ENCODE peak calls at places on chromosomes 13 and 19, in six cellular contexts. One of them, this sample, is unnamed.

GRCh38 chr13:97221491-97221890 is 642 bp upstream of the MBNL2 start:
- DNase-seq in neural progenitor cell: no peak
- DNase-seq in MM.1S: no peak
- DNase-seq in CD4-positive, alpha-beta memory T cell: no peak
- DNase-seq in ascending aorta: no peak
- DNase-seq in AG10803: no peak
- DNase-seq in this sample: no peak

GRCh38 chr19:1027953-1028902 is 1.8 kb downstream of the CNN2 start:
- DNase-seq in neural progenitor cell: peak; percentile 94
- DNase-seq in MM.1S: peak; percentile 80
- DNase-seq in CD4-positive, alpha-beta memory T cell: peak; percentile 73
- DNase-seq in ascending aorta: peak; percentile 87
- DNase-seq in AG10803: peak; percentile 98
- DNase-seq in this sample: no peak

GRCh38 chr19:5397804-5398692 is 57.2 kb upstream of the ZNRF4 start:
- DNase-seq in neural progenitor cell: peak; percentile 96
- DNase-seq in MM.1S: no peak
- DNase-seq in CD4-positive, alpha-beta memory T cell: no peak
- DNase-seq in ascending aorta: no peak
- DNase-seq in AG10803: no peak
- DNase-seq in this sample: no peak

GRCh38 chr19:12891553-12892021 is 627 bp downstream of the GCDH start:
- DNase-seq in neural progenitor cell: no peak
- DNase-seq in MM.1S: peak; percentile 26
- DNase-seq in CD4-positive, alpha-beta memory T cell: no peak
- DNase-seq in ascending aorta: no peak
- DNase-seq in AG10803: no peak
- DNase-seq in this sample: no peak

GRCh38 chr19:17511724-17512573 is 500 bp downstream of the PGLS start:
- DNase-seq in neural progenitor cell: peak; percentile 88
- DNase-seq in MM.1S: peak; percentile 56
- DNase-seq in CD4-positive, alpha-beta memory T cell: peak; percentile 88
- DNase-seq in ascending aorta: peak; percentile 91
- DNase-seq in AG10803: peak; percentile 83
- DNase-seq in this sample: peak; percentile 91

GRCh38 chr13:33872005-33872351 is 54.0 kb downstream of the RFC3 start:
- DNase-seq in neural progenitor cell: no peak
- DNase-seq in MM.1S: no peak
- DNase-seq in CD4-positive, alpha-beta memory T cell: no peak
- DNase-seq in ascending aorta: no peak
- DNase-seq in AG10803: no peak
- DNase-seq in this sample: no peak

GRCh38 chr19:43738780-43739211 is 16.0 kb downstream of the SMG9 start:
- DNase-seq in neural progenitor cell: no peak
- DNase-seq in MM.1S: no peak
- DNase-seq in CD4-positive, alpha-beta memory T cell: no peak
- DNase-seq in ascending aorta: no peak
- DNase-seq in AG10803: no peak
- DNase-seq in this sample: no peak

GRCh38 chr19:17784201-17785008 is 10.5 kb upstream of the B3GNT3 start:
- DNase-seq in neural progenitor cell: peak; percentile 59
- DNase-seq in MM.1S: peak; percentile 42
- DNase-seq in CD4-positive, alpha-beta memory T cell: peak; percentile 68
- DNase-seq in ascending aorta: peak; percentile 77
- DNase-seq in AG10803: peak; percentile 48
- DNase-seq in this sample: peak; percentile 63

GRCh38 chr19:46748325-46749109 is 2.3 kb upstream of the STRN4 start:
- DNase-seq in neural progenitor cell: peak; percentile 87
- DNase-seq in MM.1S: peak; percentile 49
- DNase-seq in CD4-positive, alpha-beta memory T cell: peak; percentile 63
- DNase-seq in ascending aorta: no peak
- DNase-seq in AG10803: peak; percentile 61
- DNase-seq in this sample: peak; percentile 73

GRCh38 chr13:27004389-27004788 is 167.2 kb downstream of the USP12 start:
- DNase-seq in neural progenitor cell: no peak
- DNase-seq in MM.1S: no peak
- DNase-seq in CD4-positive, alpha-beta memory T cell: no peak
- DNase-seq in ascending aorta: peak; percentile 16
- DNase-seq in AG10803: peak; percentile 24
- DNase-seq in this sample: no peak

GRCh38 chr19:31257426-31258130 is 91.7 kb downstream of the TSHZ3 start:
- DNase-seq in neural progenitor cell: no peak
- DNase-seq in MM.1S: no peak
- DNase-seq in CD4-positive, alpha-beta memory T cell: no peak
- DNase-seq in ascending aorta: no peak
- DNase-seq in AG10803: no peak
- DNase-seq in this sample: no peak

GRCh38 chr13:77544365-77544764 is 8.9 kb downstream of the SCEL start:
- DNase-seq in neural progenitor cell: no peak
- DNase-seq in MM.1S: no peak
- DNase-seq in CD4-positive, alpha-beta memory T cell: no peak
- DNase-seq in ascending aorta: no peak
- DNase-seq in AG10803: peak; percentile 5
- DNase-seq in this sample: no peak

GRCh38 chr19:30406220-30406944 is 34.2 kb downstream of the ZNF536 start:
- DNase-seq in neural progenitor cell: peak; percentile 58
- DNase-seq in MM.1S: no peak
- DNase-seq in CD4-positive, alpha-beta memory T cell: no peak
- DNase-seq in ascending aorta: no peak
- DNase-seq in AG10803: peak; percentile 61
- DNase-seq in this sample: no peak

GRCh38 chr13:111282997-111283396 is 37.4 kb upstream of the TEX29 start:
- DNase-seq in neural progenitor cell: no peak
- DNase-seq in MM.1S: no peak
- DNase-seq in CD4-positive, alpha-beta memory T cell: no peak
- DNase-seq in ascending aorta: no peak
- DNase-seq in AG10803: no peak
- DNase-seq in this sample: no peak

GRCh38 chr13:50016421-50016820 is 1.2 kb downstream of the KCNRG start:
- DNase-seq in neural progenitor cell: no peak
- DNase-seq in MM.1S: no peak
- DNase-seq in CD4-positive, alpha-beta memory T cell: no peak
- DNase-seq in ascending aorta: no peak
- DNase-seq in AG10803: no peak
- DNase-seq in this sample: no peak

GRCh38 chr19:19432732-19433131 is 27.3 kb downstream of the GATAD2A start:
- DNase-seq in neural progenitor cell: no peak
- DNase-seq in MM.1S: no peak
- DNase-seq in CD4-positive, alpha-beta memory T cell: no peak
- DNase-seq in ascending aorta: no peak
- DNase-seq in AG10803: no peak
- DNase-seq in this sample: no peak

GRCh38 chr13:69565334-69565733 is 542.3 kb upstream of the ATXN8OS start:
- DNase-seq in neural progenitor cell: peak; percentile 56
- DNase-seq in MM.1S: no peak
- DNase-seq in CD4-positive, alpha-beta memory T cell: no peak
- DNase-seq in ascending aorta: no peak
- DNase-seq in AG10803: no peak
- DNase-seq in this sample: peak; percentile 28

GRCh38 chr13:52779028-52779612 is 39.5 kb upstream of the CNMD start:
- DNase-seq in neural progenitor cell: peak; percentile 62
- DNase-seq in MM.1S: no peak
- DNase-seq in CD4-positive, alpha-beta memory T cell: no peak
- DNase-seq in ascending aorta: no peak
- DNase-seq in AG10803: no peak
- DNase-seq in this sample: no peak

GRCh38 chr19:16293133-16294085 is 31.2 kb upstream of the KLF2 start:
- DNase-seq in neural progenitor cell: no peak
- DNase-seq in MM.1S: no peak
- DNase-seq in CD4-positive, alpha-beta memory T cell: no peak
- DNase-seq in ascending aorta: peak; percentile 93
- DNase-seq in AG10803: peak; percentile 97
- DNase-seq in this sample: no peak
- H3K4me3 ChIP-seq in neural progenitor cell: no peak overlapping the region
- H3K4me3 ChIP-seq in MM.1S: no peak overlapping the region
- H3K4me3 ChIP-seq in CD4-positive, alpha-beta memory T cell: no peak overlapping the region
- H3K4me3 ChIP-seq in ascending aorta: peak overlapping the region; percentile 45
- H3K4me3 ChIP-seq in AG10803: peak overlapping the region; percentile 44
- H3K4me3 ChIP-seq in this sample: no peak overlapping the region

DNA sequence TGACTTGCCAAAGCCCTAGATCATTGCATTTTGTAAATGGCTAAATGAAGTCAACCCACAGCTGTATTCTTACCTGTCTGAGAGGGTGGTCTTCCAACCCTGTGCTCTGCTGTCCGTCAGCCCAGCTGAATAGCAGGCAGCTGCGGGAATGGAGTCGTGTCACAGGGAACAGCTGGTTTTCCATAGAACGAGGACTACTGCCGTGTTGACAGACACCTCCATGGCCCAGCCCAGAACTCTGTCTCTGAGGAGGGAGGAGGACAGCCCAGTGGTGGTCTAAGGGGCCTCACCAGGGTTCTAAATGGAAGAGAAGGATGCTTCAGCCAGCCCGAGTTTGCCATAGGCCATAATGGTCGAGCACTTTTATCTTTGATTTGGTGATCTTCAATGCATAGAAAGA is 110.7 kb downstream of the SLC7A1 start:
- DNase-seq in neural progenitor cell: no peak
- DNase-seq in MM.1S: no peak
- DNase-seq in CD4-positive, alpha-beta memory T cell: no peak
- DNase-seq in ascending aorta: peak; percentile 5
- DNase-seq in AG10803: no peak
- DNase-seq in this sample: no peak
- H3K4me3 ChIP-seq in neural progenitor cell: no peak overlapping the region
- H3K4me3 ChIP-seq in MM.1S: no peak overlapping the region
- H3K4me3 ChIP-seq in CD4-positive, alpha-beta memory T cell: no peak overlapping the region
- H3K4me3 ChIP-seq in ascending aorta: no peak overlapping the region
- H3K4me3 ChIP-seq in AG10803: no peak overlapping the region
- H3K4me3 ChIP-seq in this sample: no peak overlapping the region

DNA sequence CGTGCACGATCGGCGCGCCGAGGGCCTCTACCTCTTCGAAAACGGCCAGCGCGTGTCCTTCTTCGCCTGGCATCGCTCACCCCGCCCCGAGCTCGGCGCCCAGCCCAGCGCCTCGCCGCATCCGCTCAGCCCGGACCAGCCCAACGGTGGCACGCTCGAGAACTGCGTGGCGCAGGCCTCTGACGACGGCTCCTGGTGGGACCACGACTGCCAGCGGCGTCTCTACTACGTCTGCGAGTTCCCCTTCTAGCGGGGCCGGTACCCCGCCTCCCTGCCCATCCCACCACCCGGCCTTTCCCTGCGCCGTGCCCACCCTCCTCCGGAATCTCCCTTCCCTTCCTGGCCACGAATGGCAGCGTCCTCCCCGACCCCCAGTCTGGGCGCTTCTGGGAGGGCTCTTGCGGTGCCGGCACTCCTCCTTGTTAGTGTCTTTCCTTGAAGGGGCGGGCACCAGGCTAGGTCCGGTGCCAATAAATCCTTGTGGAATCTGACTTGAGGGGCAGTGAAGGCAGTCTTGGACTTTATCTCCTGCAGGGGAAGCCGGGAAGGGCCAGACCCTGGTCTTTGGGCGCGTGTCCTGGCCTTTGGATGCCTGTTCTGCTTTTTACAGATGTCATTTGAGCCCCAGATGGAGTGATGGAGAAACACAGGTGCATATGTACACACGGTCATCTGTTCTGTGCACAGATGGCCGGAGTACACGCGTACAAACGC is 2.2 kb downstream of the CLEC11A start:
- DNase-seq in neural progenitor cell: no peak
- DNase-seq in MM.1S: no peak
- DNase-seq in CD4-positive, alpha-beta memory T cell: no peak
- DNase-seq in ascending aorta: no peak
- DNase-seq in AG10803: peak; percentile 13
- DNase-seq in this sample: no peak
- H3K4me3 ChIP-seq in neural progenitor cell: peak overlapping the region; percentile 50
- H3K4me3 ChIP-seq in MM.1S: no peak overlapping the region
- H3K4me3 ChIP-seq in CD4-positive, alpha-beta memory T cell: peak overlapping the region; percentile 47
- H3K4me3 ChIP-seq in ascending aorta: peak overlapping the region; percentile 71
- H3K4me3 ChIP-seq in AG10803: peak overlapping the region; percentile 82
- H3K4me3 ChIP-seq in this sample: peak overlapping the region; percentile 78

GRCh38 chr13:96091932-96092253 is 2.0 kb downstream of the HS6ST3 start:
- DNase-seq in neural progenitor cell: no peak
- DNase-seq in MM.1S: no peak
- DNase-seq in CD4-positive, alpha-beta memory T cell: no peak
- DNase-seq in ascending aorta: no peak
- DNase-seq in AG10803: no peak
- DNase-seq in this sample: no peak

GRCh38 chr13:96091164-96091931 is 1.4 kb downstream of the HS6ST3 start:
- DNase-seq in neural progenitor cell: peak; percentile 59
- DNase-seq in MM.1S: no peak
- DNase-seq in CD4-positive, alpha-beta memory T cell: no peak
- DNase-seq in ascending aorta: no peak
- DNase-seq in AG10803: no peak
- DNase-seq in this sample: no peak

GRCh38 chr13:96089749-96090239 is at the start of gene HS6ST3:
- DNase-seq in neural progenitor cell: peak; percentile 75
- DNase-seq in MM.1S: peak; percentile 61
- DNase-seq in CD4-positive, alpha-beta memory T cell: no peak
- DNase-seq in ascending aorta: peak; percentile 58
- DNase-seq in AG10803: peak; percentile 3
- DNase-seq in this sample: no peak

GRCh38 chr13:96090240-96091101 is 564 bp downstream of the HS6ST3 start:
- DNase-seq in neural progenitor cell: peak; percentile 66
- DNase-seq in MM.1S: peak; percentile 23
- DNase-seq in CD4-positive, alpha-beta memory T cell: no peak
- DNase-seq in ascending aorta: no peak
- DNase-seq in AG10803: peak; percentile 5
- DNase-seq in this sample: no peak

GRCh38 chr13:96093296-96094006 is 3.5 kb downstream of the HS6ST3 start:
- DNase-seq in neural progenitor cell: no peak
- DNase-seq in MM.1S: no peak
- DNase-seq in CD4-positive, alpha-beta memory T cell: no peak
- DNase-seq in ascending aorta: no peak
- DNase-seq in AG10803: no peak
- DNase-seq in this sample: no peak
- H3K4me3 ChIP-seq in neural progenitor cell: no peak overlapping the region
- H3K4me3 ChIP-seq in MM.1S: no peak overlapping the region
- H3K4me3 ChIP-seq in CD4-positive, alpha-beta memory T cell: no peak overlapping the region
- H3K4me3 ChIP-seq in ascending aorta: no peak overlapping the region
- H3K4me3 ChIP-seq in AG10803: no peak overlapping the region
- H3K4me3 ChIP-seq in this sample: no peak overlapping the region

DNA sequence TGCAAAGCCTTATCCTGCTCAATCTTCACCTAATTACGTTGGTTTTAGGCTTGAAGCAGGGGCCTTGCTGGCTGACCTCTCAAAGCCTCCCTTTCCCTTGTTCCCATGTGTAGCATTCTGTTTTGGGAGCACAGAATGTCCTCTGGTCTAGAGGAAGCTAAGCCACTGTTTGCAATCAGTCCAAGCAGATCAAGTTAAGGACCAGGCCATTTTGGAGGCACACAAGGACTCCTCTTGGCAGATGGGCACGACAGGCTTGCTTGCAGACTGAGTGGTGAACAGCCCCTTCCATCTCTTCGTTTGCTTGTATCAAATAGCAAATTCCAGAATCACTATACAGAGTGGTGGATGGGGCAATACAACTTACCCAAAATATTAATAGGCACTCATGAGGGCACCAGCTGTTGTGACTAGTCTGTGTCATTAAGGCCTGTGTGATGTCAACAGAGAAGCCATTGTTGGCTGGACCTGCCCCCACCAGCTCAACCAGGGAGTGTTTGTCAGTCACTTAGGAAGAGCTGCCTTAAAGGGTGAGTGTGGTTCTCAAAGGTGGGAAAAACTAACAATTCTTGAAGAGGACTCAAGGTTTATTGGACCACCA is 215.5 kb upstream of the SERP2 start:
- DNase-seq in neural progenitor cell: no peak
- DNase-seq in MM.1S: no peak
- DNase-seq in CD4-positive, alpha-beta memory T cell: no peak
- DNase-seq in ascending aorta: no peak
- DNase-seq in AG10803: no peak
- DNase-seq in this sample: no peak
- H3K4me3 ChIP-seq in neural progenitor cell: no peak overlapping the region
- H3K4me3 ChIP-seq in MM.1S: no peak overlapping the region
- H3K4me3 ChIP-seq in CD4-positive, alpha-beta memory T cell: no peak overlapping the region
- H3K4me3 ChIP-seq in ascending aorta: no peak overlapping the region
- H3K4me3 ChIP-seq in AG10803: no peak overlapping the region
- H3K4me3 ChIP-seq in this sample: no peak overlapping the region

GRCh38 chr19:11088508-11089253 is 582 bp upstream of the LDLR start:
- DNase-seq in neural progenitor cell: no peak
- DNase-seq in MM.1S: no peak
- DNase-seq in CD4-positive, alpha-beta memory T cell: no peak
- DNase-seq in ascending aorta: peak; percentile 70
- DNase-seq in AG10803: peak; percentile 45
- DNase-seq in this sample: no peak
- H3K4me3 ChIP-seq in neural progenitor cell: peak overlapping the region; percentile 93
- H3K4me3 ChIP-seq in MM.1S: peak overlapping the region; percentile 76
- H3K4me3 ChIP-seq in CD4-positive, alpha-beta memory T cell: peak overlapping the region; percentile 64
- H3K4me3 ChIP-seq in ascending aorta: peak overlapping the region; percentile 82
- H3K4me3 ChIP-seq in AG10803: peak overlapping the region; percentile 85
- H3K4me3 ChIP-seq in this sample: peak overlapping the region; percentile 87

This sample was measured in Jurkat, Clone E6-1.